ENCODE peak calls at places on chromosomes 3 and 15, in six cellular contexts. H is aorta, J is kidney, R is left ventricle myocardium inferior, V is hepatocyte, X is GM23248. U is an unnamed sample. For H3K4me1 and H3K9me3, the result is how much of the 10 kb centered on the place peaks cover.

GRCh38 chr3:112604536-112604935 is 36.4 kb downstream of the CCDC80 start:
- DNase-seq in H (no peak), J (no peak), R (no peak), V (no peak), X (peak), U (no peak)

GRCh38 chr3:188595890-188596376 is 442.0 kb downstream of the LPP start:
- DNase-seq in H (no peak), J (no peak), R (no peak), V (no peak), X (peak), U (no peak)

GRCh38 chr3:166177130-166177529 is 339.9 kb upstream of the BCHE start:
- DNase-seq in H (no peak), J (peak), R (no peak), V (no peak), X (no peak), U (no peak)

GRCh38 chr3:52277972-52278509 is 408 bp downstream of the WDR82 start:
- DNase-seq in H (peak), J (peak), R (no peak), V (peak), X (peak), U (no peak)

GRCh38 chr3:67094769-67095168 is 96.7 kb downstream of the KBTBD8 start:
- DNase-seq in H (no peak), J (no peak), R (no peak), V (peak), X (peak), U (no peak)

GRCh38 chr15:63417721-63418120 is 36.1 kb upstream of the CA12 start:
- DNase-seq in H (no peak), J (no peak), R (no peak), V (no peak), X (no peak), U (no peak)

GRCh38 chr15:100341662-100342560 is at the start of gene ADAMTS17:
- DNase-seq in H (peak), J (peak), R (peak), V (peak), X (peak), U (peak)

GRCh38 chr3:52827441-52827840 is 3.0 kb downstream of the ITIH4 start:
- DNase-seq in H (no peak), J (no peak), R (no peak), V (peak), X (peak), U (no peak)

GRCh38 chr3:115217678-115218451 is 70.8 kb upstream of the ZBTB20 start:
- DNase-seq in H (no peak), J (no peak), R (no peak), V (peak), X (peak), U (no peak)

GRCh38 chr3:8500208-8500961 is 1.2 kb upstream of the LMCD1 start:
- DNase-seq in H (no peak), J (no peak), R (no peak), V (peak), X (peak), U (no peak)

DNA sequence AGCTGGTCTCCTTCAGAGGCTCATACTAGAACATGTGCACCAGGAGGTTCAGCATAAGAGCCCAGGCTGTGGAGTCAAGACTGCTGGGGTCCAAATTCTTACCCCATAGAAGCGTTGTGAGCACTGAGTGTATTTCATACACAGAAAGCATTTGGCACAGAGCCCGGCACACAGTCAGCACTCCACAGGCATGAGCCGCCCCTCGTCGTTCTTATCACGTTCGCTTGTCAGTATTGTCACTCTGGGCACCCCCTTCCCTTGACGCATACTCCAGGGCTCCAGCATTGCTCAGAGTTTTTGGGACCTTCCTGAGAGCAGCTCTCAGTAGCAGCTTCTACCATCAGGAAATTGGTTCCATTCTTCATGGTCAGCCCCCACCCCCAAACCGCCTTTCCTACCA is 25.2 kb downstream of the CORO2B start:
- DNase-seq in H (no peak), J (no peak), R (peak), V (no peak), X (no peak), U (no peak)
- H3K4me1 ChIP-seq in H (under half), J (under half), R (half or more), V (under half), X (under half), U (under half)

DNA sequence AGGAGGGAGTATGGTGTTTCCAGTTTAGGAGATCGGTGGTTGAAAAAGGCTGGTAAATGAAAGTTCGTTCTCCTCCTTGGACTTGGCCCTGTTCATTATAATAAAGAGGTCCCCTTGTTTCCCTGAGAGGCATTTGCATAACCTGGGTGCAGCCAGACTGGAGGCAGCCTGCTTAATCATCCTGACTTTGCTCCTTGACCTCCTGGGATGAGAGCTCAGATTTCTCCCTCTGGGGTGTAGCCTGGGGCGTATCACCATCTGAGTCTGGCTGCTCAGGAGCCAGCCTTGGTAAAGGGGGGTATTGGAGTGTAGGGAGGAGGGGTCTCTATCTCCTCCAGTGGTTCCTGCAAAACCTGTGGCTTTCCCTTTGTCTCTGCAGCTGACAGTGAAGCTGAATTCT is 21.3 kb upstream of the ACAD9 start:
- DNase-seq in H (no peak), J (no peak), R (no peak), V (no peak), X (no peak), U (no peak)
- H3K9me3 ChIP-seq in H (under half), J (under half), R (half or more), V (under half), X (under half), U (under half)

GRCh38 chr15:68582864-68583263 is 4.1 kb downstream of the CORO2B start:
- DNase-seq in H (peak), J (no peak), R (no peak), V (no peak), X (no peak), U (no peak)
- H3K4me1 ChIP-seq in H (under half), J (under half), R (half or more), V (under half), X (under half), U (under half)

DNA sequence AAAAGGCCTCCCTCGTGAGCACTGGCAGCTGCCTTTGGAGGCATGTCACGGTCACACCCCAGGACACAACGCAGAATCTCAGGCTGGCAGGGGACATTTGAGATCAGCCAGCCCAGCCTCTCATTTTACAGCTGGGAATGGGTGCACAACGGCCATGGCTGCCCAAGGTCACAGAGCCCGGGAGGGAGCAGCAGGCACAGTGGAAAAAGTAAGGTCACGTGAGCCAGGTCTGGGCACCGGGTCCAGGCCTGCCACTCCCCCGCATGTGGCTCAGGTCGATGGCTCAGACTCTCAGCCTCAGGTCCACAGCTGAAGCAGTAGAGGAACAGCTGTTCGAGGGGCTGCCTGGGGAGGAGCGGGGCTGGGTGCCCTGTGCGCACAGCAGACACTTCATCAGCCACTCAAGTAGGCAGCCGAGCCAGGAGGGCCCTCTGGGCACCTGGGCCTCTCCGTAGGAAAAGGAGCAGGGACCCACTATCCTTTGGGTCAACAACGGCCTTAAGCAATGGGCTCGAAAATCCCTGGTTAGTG is 260.6 kb downstream of the GOLGA6L6 start:
- DNase-seq in H (peak), J (peak), R (no peak), V (no peak), X (no peak), U (no peak)
- H3K9me3 ChIP-seq in H (under half), J (under half), R (half or more), V (under half), X (under half), U (under half)

GRCh38 chr15:74315626-74316025 is 51.8 kb downstream of the CYP11A1 start:
- DNase-seq in H (no peak), J (no peak), R (peak), V (no peak), X (no peak), U (no peak)
- H3K4me1 ChIP-seq in H (under half), J (under half), R (half or more), V (under half), X (under half), U (under half)

DNA sequence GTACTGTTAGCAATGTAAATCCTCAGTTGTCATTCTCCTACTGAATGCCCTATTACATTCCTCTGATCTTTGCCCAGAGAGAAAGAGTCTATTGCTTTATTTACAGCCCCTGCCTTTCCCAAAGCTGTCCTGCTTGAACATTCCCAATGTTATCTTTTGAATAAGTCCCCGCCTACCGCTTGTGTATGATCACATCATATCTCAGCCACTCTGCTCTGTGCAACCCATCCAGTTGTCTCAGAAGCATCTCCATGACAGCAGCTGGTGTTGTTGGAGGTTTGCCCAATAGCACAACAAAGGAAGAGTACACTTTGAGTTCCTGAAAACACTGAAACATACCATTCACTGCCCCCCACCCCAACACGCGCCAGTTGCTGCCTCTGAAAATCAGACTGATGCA is 22.0 kb upstream of the FAM3D start:
- DNase-seq in H (no peak), J (no peak), R (no peak), V (peak), X (no peak), U (no peak)
- H3K9me3 ChIP-seq in H (under half), J (under half), R (under half), V (under half), X (under half), U (under half)

GRCh38 chr3:57161131-57161538 is 4.0 kb downstream of the IL17RD start:
- DNase-seq in H (no peak), J (no peak), R (no peak), V (peak), X (no peak), U (no peak)
- H3K4me1 ChIP-seq in H (under half), J (under half), R (half or more), V (under half), X (under half), U (under half)

U was measured in RWPE2.